ENCODE peak calls at places on chromosomes 3 and 15, in eight cellular contexts. O, N, P, B, V, W, E and X are unnamed samples.

GRCh38 chr15:33013827-33014445 is 180.6 kb downstream of the FMN1 start:
- DNase-seq in O (no peak), N (no peak), P (no peak), B (no peak), V (no peak), W (no peak), E (peak; percentile 89), X (peak; percentile 74)

GRCh38 chr3:137647179-137647578 is 116.9 kb upstream of the SOX14 start:
- DNase-seq in O (no peak), N (no peak), P (no peak), B (no peak), V (no peak), W (no peak), E (no peak), X (no peak)

GRCh38 chr3:111585214-111585613 is 9.9 kb downstream of the ZBED2 start:
- DNase-seq in O (no peak), N (no peak), P (no peak), B (no peak), V (no peak), W (no peak), E (peak; percentile 77), X (no peak)

GRCh38 chr3:78725703-78726246 is 1042.0 kb downstream of the ROBO1 start:
- DNase-seq in O (no peak), N (no peak), P (no peak), B (no peak), V (no peak), W (no peak), E (no peak), X (no peak)

GRCh38 chr15:85878866-85879265 is 84.1 kb upstream of the KLHL25 start:
- DNase-seq in O (no peak), N (no peak), P (no peak), B (no peak), V (no peak), W (no peak), E (no peak), X (no peak)

GRCh38 chr3:78978037-78978436 is 789.8 kb downstream of the ROBO1 start:
- DNase-seq in O (no peak), N (no peak), P (no peak), B (no peak), V (no peak), W (no peak), E (no peak), X (peak; percentile 59)

GRCh38 chr3:152961323-152961722 is 126.4 kb downstream of the P2RY1 start:
- DNase-seq in O (no peak), N (no peak), P (no peak), B (no peak), V (peak; percentile 28), W (no peak), E (peak; percentile 5), X (peak; percentile 49)

GRCh38 chr3:54262541-54262940 is 140.2 kb downstream of the CACNA2D3 start:
- DNase-seq in O (no peak), N (no peak), P (no peak), B (no peak), V (no peak), W (no peak), E (no peak), X (no peak)

GRCh38 chr3:132256984-132257383 is 60.2 kb upstream of the ACP3 start:
- DNase-seq in O (no peak), N (peak; percentile 26), P (peak; percentile 16), B (no peak), V (no peak), W (no peak), E (peak; percentile 65), X (peak; percentile 75)

GRCh38 chr15:77685082-77685815 is 52.5 kb upstream of the LINGO1 start:
- DNase-seq in O (no peak), N (no peak), P (no peak), B (no peak), V (no peak), W (no peak), E (no peak), X (no peak)

GRCh38 chr3:41987627-41988026 is 25.7 kb upstream of the ULK4 start:
- DNase-seq in O (no peak), N (no peak), P (no peak), B (no peak), V (no peak), W (no peak), E (no peak), X (no peak)

GRCh38 chr3:120066634-120067033 is 27.6 kb downstream of the GSK3B start:
- DNase-seq in O (no peak), N (no peak), P (no peak), B (no peak), V (no peak), W (no peak), E (no peak), X (no peak)

GRCh38 chr3:29329986-29330514 is 49.2 kb downstream of the RBMS3 start:
- DNase-seq in O (no peak), N (no peak), P (no peak), B (no peak), V (no peak), W (no peak), E (no peak), X (no peak)

GRCh38 chr3:47406762-47407149 is 25.9 kb downstream of the PTPN23 start:
- DNase-seq in O (no peak), N (no peak), P (no peak), B (no peak), V (no peak), W (no peak), E (no peak), X (no peak)

GRCh38 chr3:25429441-25429907 is 1.4 kb downstream of the RARB start:
- DNase-seq in O (no peak), N (no peak), P (no peak), B (no peak), V (no peak), W (no peak), E (no peak), X (no peak)

GRCh38 chr15:70324001-70324974 is 226.6 kb upstream of the TLE3 start:
- DNase-seq in O (peak; percentile 91), N (peak; percentile 87), P (no peak), B (peak; percentile 64), V (no peak), W (no peak), E (peak; percentile 43), X (peak; percentile 83)

GRCh38 chr3:195908439-195909293 is at the start of gene TNK2:
- DNase-seq in O (no peak), N (no peak), P (peak; percentile 50), B (no peak), V (peak; percentile 50), W (no peak), E (no peak), X (no peak)

GRCh38 chr3:186929676-186930075 is 650 bp upstream of the ST6GAL1 start:
- DNase-seq in O (no peak), N (no peak), P (no peak), B (no peak), V (no peak), W (no peak), E (no peak), X (no peak)

GRCh38 chr3:186932281-186933181 is 2.2 kb downstream of the ST6GAL1 start:
- DNase-seq in O (no peak), N (no peak), P (no peak), B (no peak), V (no peak), W (no peak), E (no peak), X (no peak)

GRCh38 chr3:186931487-186932280 is 1.4 kb downstream of the ST6GAL1 start:
- DNase-seq in O (no peak), N (peak; percentile 27), P (peak; percentile 64), B (peak; percentile 31), V (no peak), W (no peak), E (peak; percentile 52), X (peak; percentile 14)

GRCh38 chr3:186930143-186930638 is at the start of gene ST6GAL1:
- DNase-seq in O (no peak), N (peak; percentile 58), P (peak; percentile 81), B (peak; percentile 62), V (peak; percentile 81), W (no peak), E (peak; percentile 59), X (peak; percentile 45)

GRCh38 chr3:186930639-186931486 is 537 bp downstream of the ST6GAL1 start:
- DNase-seq in O (no peak), N (peak; percentile 48), P (peak; percentile 75), B (peak; percentile 41), V (peak; percentile 69), W (no peak), E (peak; percentile 56), X (peak; percentile 26)
- TF ChIP-seq CTCF in O (no peak), N (peak; percentile 5), P (no peak), B (no peak), V (peak; percentile 80), W (no peak), E (no peak), X (no peak)

GRCh38 chr3:67529915-67530314 is 124.5 kb downstream of the SUCLG2 start:
- DNase-seq in O (no peak), N (no peak), P (no peak), B (no peak), V (no peak), W (no peak), E (peak; percentile 39), X (peak; percentile 37)

GRCh38 chr3:67534594-67534993 is 119.8 kb downstream of the SUCLG2 start:
- DNase-seq in O (no peak), N (no peak), P (no peak), B (no peak), V (no peak), W (no peak), E (no peak), X (peak; percentile 28)

GRCh38 chr3:67531149-67532101 is 123.0 kb downstream of the SUCLG2 start:
- DNase-seq in O (no peak), N (no peak), P (no peak), B (no peak), V (no peak), W (no peak), E (peak; percentile 39), X (peak; percentile 20)

GRCh38 chr3:67526246-67526645 is 128.2 kb downstream of the SUCLG2 start:
- DNase-seq in O (no peak), N (peak; percentile 86), P (no peak), B (no peak), V (no peak), W (no peak), E (peak; percentile 98), X (peak; percentile 90)

DNA sequence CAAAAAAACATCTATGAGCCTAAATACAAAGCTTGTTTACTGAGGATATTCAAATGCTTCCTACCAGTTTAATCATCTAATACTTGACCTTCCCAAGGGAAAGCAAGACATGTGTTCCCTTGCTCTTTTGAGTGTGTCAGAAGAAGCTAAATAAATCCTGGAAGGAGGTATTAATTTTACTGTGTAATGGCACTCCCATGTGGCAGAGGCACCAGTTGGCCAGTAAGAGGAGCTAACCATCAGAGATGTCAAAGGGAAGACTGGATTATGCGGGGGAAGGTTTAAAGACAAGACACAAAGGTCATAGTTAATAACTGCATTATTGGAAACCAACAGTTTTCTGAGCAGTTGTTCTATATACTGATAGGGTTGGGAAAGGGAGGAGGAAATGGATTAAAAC is 125.1 kb downstream of the SUCLG2 start:
- DNase-seq in O (no peak), N (no peak), P (no peak), B (no peak), V (no peak), W (no peak), E (no peak), X (peak; percentile 17)
- TF ChIP-seq CTCF in O (no peak), N (no peak), P (no peak), B (no peak), V (peak; percentile 9), W (no peak), E (no peak), X (no peak)

GRCh38 chr3:71512000-71512399 is 71.5 kb downstream of the FOXP1 start:
- DNase-seq in O (no peak), N (no peak), P (peak; percentile 16), B (no peak), V (peak; percentile 71), W (no peak), E (no peak), X (no peak)
- TF ChIP-seq CTCF in O (no peak), N (no peak), P (peak; percentile 38), B (no peak), V (peak; percentile 55), W (no peak), E (no peak), X (no peak)

GRCh38 chr3:191809326-191809949 is 348.5 kb downstream of the PYDC2 start:
- DNase-seq in O (no peak), N (no peak), P (no peak), B (no peak), V (no peak), W (no peak), E (no peak), X (peak; percentile 1)
- TF ChIP-seq CTCF in O (no peak), N (no peak), P (no peak), B (no peak), V (no peak), W (no peak), E (no peak), X (peak; percentile 0)